ENCODE peak calls at places on chromosomes 4 and X, in nine cellular contexts. H is CD4-positive, CD25-positive, alpha-beta regulatory T cell; S is right cardiac atrium; B is heart right ventricle; T is SJCRH30; C is tibial artery; D is neural progenitor cell; X is adrenal gland; M is PC-3. K is an unnamed sample.

GRCh38 chrX:10395643-10396042 is 224.7 kb downstream of the MID1 start:
- DNase-seq in X (no peak), S (no peak), C (no peak), H (no peak), M (no peak), D (no peak), T (no peak), B (no peak), K (no peak)

GRCh38 chrX:130566028-130566683 is 164.4 kb downstream of the RBMX2 start:
- DNase-seq in X (no peak), S (no peak), M (no peak), C (no peak), D (no peak), H (no peak), T (peak; percentile 33), B (no peak), K (no peak)

GRCh38 chrX:153029875-153030274 is 26.4 kb upstream of the PNMA3 start:
- DNase-seq in H (no peak), T (no peak), M (no peak), X (no peak), C (no peak), B (no peak), S (no peak), D (no peak), K (no peak)

GRCh38 chr4:122716825-122717448 is 15.6 kb upstream of the BBS12 start:
- DNase-seq in D (peak; percentile 77), S (peak; percentile 69), C (peak; percentile 69), H (peak; percentile 58), X (peak; percentile 72), M (peak; percentile 76), B (peak; percentile 29), T (peak; percentile 83), K (peak; percentile 54)

GRCh38 chr4:39025552-39026085 is 6.6 kb downstream of the TMEM156 start:
- DNase-seq in D (no peak), M (no peak), H (no peak), C (no peak), B (no peak), T (no peak), S (no peak), X (no peak), K (no peak)

GRCh38 chrX:65894138-65894537 is 145.7 kb downstream of the VSIG4 start:
- DNase-seq in D (peak; percentile 1), B (no peak), M (no peak), C (no peak), S (no peak), T (no peak), H (no peak), X (no peak), K (no peak)

GRCh38 chr4:5658992-5659391 is 49.4 kb downstream of the EVC2 start:
- DNase-seq in H (no peak), S (no peak), T (no peak), C (no peak), M (no peak), D (no peak), X (no peak), B (no peak), K (no peak)

GRCh38 chrX:15471016-15471415 is 22.1 kb downstream of the PIR start:
- DNase-seq in D (peak; percentile 74), X (peak; percentile 77), S (peak; percentile 42), M (peak; percentile 77), T (peak; percentile 83), H (peak; percentile 40), C (peak; percentile 66), B (peak; percentile 18), K (peak; percentile 58)

GRCh38 chrX:1323315-1323714 is 13.3 kb upstream of the IL3RA start:
- DNase-seq in T (peak; percentile 62), D (peak; percentile 70), H (no peak), M (peak; percentile 64), B (peak; percentile 33), X (peak; percentile 59), C (no peak), S (peak; percentile 41), K (peak; percentile 74)

GRCh38 chrX:12770440-12770839 is 20.8 kb upstream of the PRPS2 start:
- DNase-seq in T (peak; percentile 48), M (peak; percentile 68), S (no peak), X (no peak), B (no peak), D (peak; percentile 24), H (peak; percentile 22), C (no peak), K (peak; percentile 14)

GRCh38 chr4:183797041-183797444 is 108.1 kb upstream of the STOX2 start:
- DNase-seq in S (peak; percentile 55), C (no peak), B (peak; percentile 57), H (no peak), X (no peak), T (peak; percentile 9), D (peak; percentile 35), M (no peak), K (peak; percentile 38)

GRCh38 chr4:129261584-129261983 is 165.6 kb downstream of the C4orf33 start:
- DNase-seq in M (no peak), T (peak; percentile 49), X (no peak), B (no peak), C (no peak), H (no peak), S (no peak), D (no peak), K (peak; percentile 20)

GRCh38 chrX:140710710-140711109 is 1.2 kb downstream of the LINC00632 start:
- DNase-seq in B (no peak), C (no peak), S (no peak), H (no peak), D (no peak), M (no peak), T (no peak), X (no peak), K (peak; percentile 91)

GRCh38 chr4:185950891-185951290 is 118.1 kb upstream of the TLR3 start:
- DNase-seq in T (no peak), S (no peak), D (no peak), H (no peak), C (no peak), B (no peak), M (no peak), X (no peak), K (no peak)

GRCh38 chr4:54784188-54784671 is 126.5 kb downstream of the KIT start:
- DNase-seq in B (peak; percentile 76), D (no peak), X (peak; percentile 48), M (no peak), H (no peak), S (peak; percentile 86), C (peak; percentile 96), T (peak; percentile 92), K (no peak)

DNA sequence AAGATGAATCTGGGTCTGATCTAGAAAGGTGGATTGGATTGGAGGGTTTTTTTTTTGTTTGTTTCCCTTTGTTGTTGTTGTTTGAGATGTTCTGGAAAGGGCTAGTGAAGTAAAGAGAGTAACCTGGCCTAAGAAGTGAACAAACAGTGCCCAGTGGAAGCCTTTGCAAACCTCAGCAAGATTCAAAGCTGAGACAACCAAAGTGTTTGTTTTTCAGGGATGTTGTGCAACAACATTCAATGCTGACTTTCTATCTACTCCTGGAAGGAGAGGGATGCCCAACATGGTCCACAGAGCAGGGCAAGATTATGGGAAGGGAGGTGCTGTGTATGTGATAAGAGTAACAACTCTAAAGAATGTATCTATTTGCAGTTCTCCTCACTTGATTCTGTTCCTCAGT is 11.3 kb downstream of the BEX1 start:
- DNase-seq in D (no peak), S (no peak), H (no peak), M (no peak), C (no peak), B (no peak), T (no peak), X (no peak), K (no peak)
- H3K27me3 ChIP-seq in D (no peaks in the 10 kb centered on the region), S (no peaks in the 10 kb centered on the region), H (no peaks in the 10 kb centered on the region), M (no peaks in the 10 kb centered on the region), C (no peaks in the 10 kb centered on the region), B (no peaks in the 10 kb centered on the region), T (no peaks in the 10 kb centered on the region), X (no peaks in the 10 kb centered on the region), K (no peaks in the 10 kb centered on the region)

DNA sequence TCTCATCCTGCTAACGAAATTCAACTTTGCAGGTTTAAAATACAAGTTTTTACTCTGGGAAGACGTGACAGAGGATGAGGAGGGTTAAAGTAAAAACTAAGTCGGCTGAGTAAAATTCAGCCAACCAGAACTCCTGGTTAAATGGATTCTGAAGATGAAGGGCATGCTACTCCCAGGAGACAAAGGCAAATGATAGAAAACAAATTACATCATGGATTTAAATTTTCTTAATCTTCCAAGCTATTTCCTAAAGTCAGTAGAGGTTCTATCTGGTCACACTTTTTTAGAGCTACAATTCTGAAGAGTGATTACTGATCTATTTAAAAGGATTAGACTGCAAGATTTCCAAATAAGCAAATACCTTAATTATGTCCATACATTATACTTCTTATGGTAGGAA is 47.9 kb downstream of the ZNF827 start:
- DNase-seq in B (no peak), H (no peak), C (no peak), S (no peak), X (no peak), D (no peak), M (no peak), T (no peak), K (no peak)
- H3K4me1 ChIP-seq in B (peaks cover 44% of the 10 kb centered on the region), H (no peaks in the 10 kb centered on the region), C (peaks cover 23% of the 10 kb centered on the region), S (peaks cover 4% of the 10 kb centered on the region), X (peaks cover 10% of the 10 kb centered on the region), D (peaks cover 24% of the 10 kb centered on the region), M (no peaks in the 10 kb centered on the region), T (no peaks in the 10 kb centered on the region), K (peaks cover 6% of the 10 kb centered on the region)

GRCh38 chr4:67452100-67452887 is 93.0 kb downstream of the CENPC start:
- DNase-seq in H (no peak), T (no peak), M (no peak), B (no peak), C (no peak), D (no peak), S (no peak), X (no peak), K (no peak)
- H3K4me3 ChIP-seq in H (no peak overlapping the region), T (no peak overlapping the region), M (no peak overlapping the region), B (no peak overlapping the region), C (no peak overlapping the region), D (no peak overlapping the region), S (no peak overlapping the region), X (no peak overlapping the region), K (no peak overlapping the region)

DNA sequence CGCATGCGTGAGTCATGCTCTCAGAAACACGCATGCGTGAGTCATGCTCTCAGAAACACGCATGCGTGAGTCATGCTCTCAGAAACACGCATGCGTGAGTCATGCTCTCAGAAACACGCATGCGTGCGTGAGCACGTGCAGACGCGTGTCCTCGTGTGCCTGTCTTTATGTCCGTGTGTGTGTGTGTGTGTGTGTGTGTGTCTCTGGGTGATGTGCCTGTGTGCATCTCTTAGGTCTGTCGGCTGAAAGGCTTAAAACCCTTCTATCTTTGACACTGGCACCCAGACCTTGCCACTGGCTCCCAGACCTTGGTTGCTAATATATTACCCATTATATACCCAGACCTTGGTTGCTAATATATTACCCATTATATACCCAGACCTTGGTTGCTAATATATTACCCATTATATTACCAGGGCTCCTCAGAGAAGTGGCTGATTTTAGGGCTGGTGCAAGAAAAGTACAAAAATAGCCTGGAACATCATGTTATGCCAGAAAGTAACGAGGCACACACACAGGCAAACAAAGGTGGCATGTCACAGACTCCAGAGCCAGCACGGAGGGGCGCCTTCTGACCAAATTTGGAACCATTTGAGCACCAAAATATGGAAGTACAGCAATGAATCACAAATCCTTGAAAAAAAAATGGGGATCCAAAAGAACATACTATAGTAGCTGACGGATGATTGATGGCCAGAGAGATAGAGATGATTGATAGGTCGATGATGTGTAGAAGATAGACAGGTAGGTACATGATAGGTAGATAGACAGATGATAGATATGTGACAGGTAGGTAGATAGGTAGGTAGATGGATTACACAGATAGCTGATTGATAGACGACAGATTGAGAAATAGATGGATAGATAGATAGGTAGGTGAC is 19.2 kb upstream of the ADRA2C start:
- DNase-seq in B (no peak), M (no peak), T (no peak), S (no peak), C (peak; percentile 91), H (no peak), X (no peak), D (no peak), K (no peak)
- H3K27me3 ChIP-seq in B (peaks cover 92% of the 10 kb centered on the region), M (peaks cover 39% of the 10 kb centered on the region), T (peaks cover 32% of the 10 kb centered on the region), S (no peaks in the 10 kb centered on the region), C (no peaks in the 10 kb centered on the region), H (no peaks in the 10 kb centered on the region), X (peaks cover 37% of the 10 kb centered on the region), D (peaks cover 59% of the 10 kb centered on the region), K (peaks cover 33% of the 10 kb centered on the region)

GRCh38 chrX:37818031-37818430 is 29.3 kb downstream of the DYNLT3 start:
- DNase-seq in X (no peak), H (no peak), S (no peak), M (no peak), D (no peak), B (no peak), C (no peak), T (no peak), K (no peak)
- H3K4me1 ChIP-seq in X (no peaks in the 10 kb centered on the region), H (no peaks in the 10 kb centered on the region), S (no peaks in the 10 kb centered on the region), M (no peaks in the 10 kb centered on the region), D (no peaks in the 10 kb centered on the region), B (no peaks in the 10 kb centered on the region), C (peaks cover 4% of the 10 kb centered on the region), T (no peaks in the 10 kb centered on the region), K (peaks cover 12% of the 10 kb centered on the region)

K was measured in HAP-1.